ENCODE peak calls at places on chromosomes 5 and 9, in six cellular contexts. One of them, this sample, is unnamed.

GRCh38 chr5:82164957-82165698 is 113.0 kb downstream of the RPS23 start:
- DNase-seq in A549: peak
- DNase-seq in foreskin fibroblast: no peak
- DNase-seq in GM12865: no peak
- DNase-seq in fibroblast of the aortic adventitia: peak
- DNase-seq in astrocyte of the spinal cord: peak
- DNase-seq in this sample: no peak

GRCh38 chr9:123513554-123513953 is 157.6 kb downstream of the CRB2 start:
- DNase-seq in astrocyte of the spinal cord: no peak
- DNase-seq in fibroblast of the aortic adventitia: no peak
- DNase-seq in GM12865: no peak
- DNase-seq in foreskin fibroblast: no peak
- DNase-seq in A549: no peak
- DNase-seq in this sample: no peak

GRCh38 chr9:135126480-135127187 is 39.2 kb downstream of the OLFM1 start:
- DNase-seq in foreskin fibroblast: peak
- DNase-seq in A549: peak
- DNase-seq in fibroblast of the aortic adventitia: no peak
- DNase-seq in GM12865: no peak
- DNase-seq in astrocyte of the spinal cord: no peak
- DNase-seq in this sample: no peak

GRCh38 chr9:87479801-87480201 is 17.9 kb upstream of the DAPK1 start:
- DNase-seq in foreskin fibroblast: no peak
- DNase-seq in A549: no peak
- DNase-seq in GM12865: peak
- DNase-seq in astrocyte of the spinal cord: peak
- DNase-seq in fibroblast of the aortic adventitia: no peak
- DNase-seq in this sample: no peak

GRCh38 chr5:33363537-33363936 is 77.2 kb upstream of the TARS1 start:
- DNase-seq in fibroblast of the aortic adventitia: peak
- DNase-seq in foreskin fibroblast: no peak
- DNase-seq in astrocyte of the spinal cord: no peak
- DNase-seq in A549: no peak
- DNase-seq in GM12865: no peak
- DNase-seq in this sample: no peak

GRCh38 chr9:77857513-77858298 is 173.9 kb downstream of the GNAQ start:
- DNase-seq in fibroblast of the aortic adventitia: no peak
- DNase-seq in astrocyte of the spinal cord: no peak
- DNase-seq in GM12865: no peak
- DNase-seq in foreskin fibroblast: no peak
- DNase-seq in A549: no peak
- DNase-seq in this sample: no peak

GRCh38 chr9:99231708-99232107 is 9.6 kb downstream of the SEC61B start:
- DNase-seq in fibroblast of the aortic adventitia: no peak
- DNase-seq in astrocyte of the spinal cord: no peak
- DNase-seq in A549: peak
- DNase-seq in foreskin fibroblast: no peak
- DNase-seq in GM12865: peak
- DNase-seq in this sample: no peak

GRCh38 chr5:57488308-57488955 is 5.8 kb upstream of the ACTBL2 start:
- DNase-seq in astrocyte of the spinal cord: peak
- DNase-seq in fibroblast of the aortic adventitia: peak
- DNase-seq in A549: no peak
- DNase-seq in foreskin fibroblast: peak
- DNase-seq in GM12865: peak
- DNase-seq in this sample: no peak

GRCh38 chr5:137838976-137839375 is 28.7 kb upstream of the MYOT start:
- DNase-seq in fibroblast of the aortic adventitia: no peak
- DNase-seq in astrocyte of the spinal cord: no peak
- DNase-seq in foreskin fibroblast: no peak
- DNase-seq in A549: no peak
- DNase-seq in GM12865: no peak
- DNase-seq in this sample: no peak

GRCh38 chr5:58108507-58108906 is 351.4 kb downstream of the PLK2 start:
- DNase-seq in foreskin fibroblast: no peak
- DNase-seq in GM12865: no peak
- DNase-seq in astrocyte of the spinal cord: no peak
- DNase-seq in A549: no peak
- DNase-seq in fibroblast of the aortic adventitia: no peak
- DNase-seq in this sample: no peak

GRCh38 chr9:25350011-25350410 is 328.2 kb downstream of the TUSC1 start:
- DNase-seq in fibroblast of the aortic adventitia: no peak
- DNase-seq in A549: peak
- DNase-seq in GM12865: no peak
- DNase-seq in foreskin fibroblast: no peak
- DNase-seq in astrocyte of the spinal cord: no peak
- DNase-seq in this sample: no peak

GRCh38 chr9:115234094-115234493 is 116.1 kb upstream of the TNC start:
- DNase-seq in fibroblast of the aortic adventitia: peak
- DNase-seq in foreskin fibroblast: peak
- DNase-seq in A549: peak
- DNase-seq in astrocyte of the spinal cord: peak
- DNase-seq in GM12865: no peak
- DNase-seq in this sample: peak

GRCh38 chr5:73950441-73950873 is 324.5 kb downstream of the ARHGEF28 start:
- DNase-seq in foreskin fibroblast: no peak
- DNase-seq in fibroblast of the aortic adventitia: no peak
- DNase-seq in A549: no peak
- DNase-seq in astrocyte of the spinal cord: peak
- DNase-seq in GM12865: no peak
- DNase-seq in this sample: no peak

GRCh38 chr5:123371575-123372179 is 51.5 kb downstream of the CEP120 start:
- DNase-seq in foreskin fibroblast: no peak
- DNase-seq in GM12865: peak
- DNase-seq in A549: peak
- DNase-seq in fibroblast of the aortic adventitia: peak
- DNase-seq in astrocyte of the spinal cord: no peak
- DNase-seq in this sample: no peak

GRCh38 chr5:139014726-139015125 is 139.6 kb upstream of the LRRTM2 start:
- DNase-seq in GM12865: no peak
- DNase-seq in A549: peak
- DNase-seq in astrocyte of the spinal cord: peak
- DNase-seq in fibroblast of the aortic adventitia: peak
- DNase-seq in foreskin fibroblast: peak
- DNase-seq in this sample: no peak

GRCh38 chr5:59128646-59129290 is 545.9 kb downstream of the RAB3C start:
- DNase-seq in GM12865: no peak
- DNase-seq in astrocyte of the spinal cord: no peak
- DNase-seq in fibroblast of the aortic adventitia: no peak
- DNase-seq in A549: peak
- DNase-seq in foreskin fibroblast: no peak
- DNase-seq in this sample: no peak

GRCh38 chr9:136626740-136627642 is 35.7 kb upstream of the EGFL7 start:
- DNase-seq in A549: no peak
- DNase-seq in foreskin fibroblast: no peak
- DNase-seq in fibroblast of the aortic adventitia: no peak
- DNase-seq in GM12865: no peak
- DNase-seq in astrocyte of the spinal cord: no peak
- DNase-seq in this sample: no peak
- TF ChIP-seq CTCF in A549: no peak
- TF ChIP-seq CTCF in foreskin fibroblast: no peak
- TF ChIP-seq CTCF in fibroblast of the aortic adventitia: no peak
- TF ChIP-seq CTCF in GM12865: no peak
- TF ChIP-seq CTCF in astrocyte of the spinal cord: no peak
- TF ChIP-seq CTCF in this sample: no peak

GRCh38 chr9:94622087-94622486 is 17.2 kb downstream of the FBP1 start:
- DNase-seq in fibroblast of the aortic adventitia: no peak
- DNase-seq in A549: no peak
- DNase-seq in foreskin fibroblast: no peak
- DNase-seq in GM12865: no peak
- DNase-seq in astrocyte of the spinal cord: no peak
- DNase-seq in this sample: no peak

GRCh38 chr9:94624621-94625020 is 14.7 kb downstream of the FBP1 start:
- DNase-seq in foreskin fibroblast: no peak
- DNase-seq in astrocyte of the spinal cord: no peak
- DNase-seq in A549: no peak
- DNase-seq in fibroblast of the aortic adventitia: peak
- DNase-seq in GM12865: no peak
- DNase-seq in this sample: no peak

GRCh38 chr9:94627287-94627686 is 12.0 kb downstream of the FBP1 start:
- DNase-seq in astrocyte of the spinal cord: no peak
- DNase-seq in A549: no peak
- DNase-seq in GM12865: no peak
- DNase-seq in fibroblast of the aortic adventitia: no peak
- DNase-seq in foreskin fibroblast: no peak
- DNase-seq in this sample: no peak

GRCh38 chr9:94623253-94623652 is 16.1 kb downstream of the FBP1 start:
- DNase-seq in fibroblast of the aortic adventitia: no peak
- DNase-seq in A549: peak
- DNase-seq in astrocyte of the spinal cord: no peak
- DNase-seq in GM12865: peak
- DNase-seq in foreskin fibroblast: no peak
- DNase-seq in this sample: no peak

DNA sequence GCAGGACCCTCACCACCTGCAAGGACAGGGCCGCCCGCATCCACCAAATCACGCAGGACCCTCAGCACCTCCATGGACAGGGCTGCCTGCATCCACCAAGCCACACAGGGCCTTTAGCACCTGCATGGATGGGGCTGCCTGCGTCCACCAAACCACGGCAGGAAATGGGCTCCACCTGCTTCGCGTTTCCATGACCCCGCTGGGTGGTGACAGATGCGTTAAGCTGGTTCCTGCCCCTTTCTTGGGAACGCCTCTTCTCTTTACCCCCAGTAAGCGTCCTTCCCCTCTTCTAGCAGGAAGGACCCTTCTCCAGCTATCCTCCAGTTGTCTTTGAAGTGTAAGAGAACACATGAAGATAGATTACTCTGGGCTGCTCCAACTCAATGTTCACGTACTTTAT is 13.5 kb downstream of the FBP1 start:
- DNase-seq in astrocyte of the spinal cord: no peak
- DNase-seq in GM12865: no peak
- DNase-seq in A549: no peak
- DNase-seq in fibroblast of the aortic adventitia: no peak
- DNase-seq in foreskin fibroblast: no peak
- DNase-seq in this sample: no peak
- TF ChIP-seq CTCF in astrocyte of the spinal cord: no peak
- TF ChIP-seq CTCF in GM12865: no peak
- TF ChIP-seq CTCF in A549: no peak
- TF ChIP-seq CTCF in fibroblast of the aortic adventitia: no peak
- TF ChIP-seq CTCF in foreskin fibroblast: no peak
- TF ChIP-seq CTCF in this sample: no peak

GRCh38 chr9:95174038-95174437 is 143.5 kb downstream of the FANCC start:
- DNase-seq in fibroblast of the aortic adventitia: no peak
- DNase-seq in GM12865: no peak
- DNase-seq in foreskin fibroblast: no peak
- DNase-seq in astrocyte of the spinal cord: no peak
- DNase-seq in A549: no peak
- DNase-seq in this sample: no peak
- TF ChIP-seq CTCF in fibroblast of the aortic adventitia: no peak
- TF ChIP-seq CTCF in GM12865: no peak
- TF ChIP-seq CTCF in foreskin fibroblast: no peak
- TF ChIP-seq CTCF in astrocyte of the spinal cord: no peak
- TF ChIP-seq CTCF in A549: no peak
- TF ChIP-seq CTCF in this sample: no peak

DNA sequence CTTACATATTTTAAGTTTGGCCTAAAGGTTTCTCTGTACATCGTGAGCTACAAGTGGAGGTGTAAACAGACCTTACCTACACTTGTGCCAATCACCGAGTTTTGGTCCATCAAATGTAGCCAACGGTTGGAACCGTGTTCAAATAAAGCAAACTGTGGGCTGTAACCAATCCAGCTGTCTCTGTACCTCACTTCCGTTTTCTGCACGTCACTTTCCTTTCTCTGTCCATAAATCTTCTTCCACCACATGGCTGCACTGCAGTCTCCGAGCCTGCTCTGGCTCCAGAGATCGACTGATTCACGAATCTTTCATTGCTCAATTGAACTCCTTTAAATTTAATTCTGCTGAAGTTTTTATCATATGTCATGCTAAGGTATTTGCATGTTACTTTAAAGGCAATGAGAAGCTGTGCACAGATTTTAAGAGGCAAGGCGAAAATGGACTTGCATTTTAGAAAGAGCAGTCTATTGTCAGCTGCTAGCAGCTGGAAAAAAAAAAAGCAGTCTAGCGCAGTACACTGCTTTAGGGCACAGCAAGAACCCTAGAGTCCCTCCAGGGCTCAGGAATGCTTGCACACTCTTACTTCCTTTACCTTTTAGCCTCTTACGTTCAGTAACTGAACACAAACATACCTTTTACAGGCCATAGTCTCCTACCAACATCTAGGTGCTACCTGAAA is 13.2 kb downstream of the TTC39B start:
- DNase-seq in A549: no peak
- DNase-seq in GM12865: no peak
- DNase-seq in foreskin fibroblast: no peak
- DNase-seq in astrocyte of the spinal cord: no peak
- DNase-seq in fibroblast of the aortic adventitia: peak
- DNase-seq in this sample: no peak
- TF ChIP-seq CTCF in A549: no peak
- TF ChIP-seq CTCF in GM12865: no peak
- TF ChIP-seq CTCF in foreskin fibroblast: no peak
- TF ChIP-seq CTCF in astrocyte of the spinal cord: no peak
- TF ChIP-seq CTCF in fibroblast of the aortic adventitia: no peak
- TF ChIP-seq CTCF in this sample: no peak

DNA sequence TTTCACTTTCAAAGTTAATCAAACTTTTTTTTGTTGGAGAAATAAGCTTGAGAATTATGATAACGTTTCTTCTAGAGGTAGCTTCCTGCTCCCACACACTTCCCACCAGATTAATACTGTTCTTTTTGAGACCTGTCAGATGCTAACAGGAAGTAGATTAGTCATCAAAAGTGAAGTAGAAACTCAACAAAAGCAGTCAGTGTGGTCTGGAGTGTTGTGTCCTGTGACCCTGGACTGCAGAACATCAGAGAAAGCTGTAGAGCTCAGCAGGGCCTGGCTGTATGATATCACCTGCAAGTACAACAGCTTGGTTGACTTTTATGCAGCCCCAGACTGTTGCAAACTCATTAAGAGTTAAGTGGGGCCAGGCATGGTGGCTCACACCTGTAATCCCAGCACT is 495.7 kb upstream of the CYLC2 start:
- DNase-seq in GM12865: peak
- DNase-seq in foreskin fibroblast: no peak
- DNase-seq in A549: no peak
- DNase-seq in fibroblast of the aortic adventitia: no peak
- DNase-seq in astrocyte of the spinal cord: no peak
- DNase-seq in this sample: no peak
- TF ChIP-seq CTCF in GM12865: no peak
- TF ChIP-seq CTCF in foreskin fibroblast: no peak
- TF ChIP-seq CTCF in A549: no peak
- TF ChIP-seq CTCF in fibroblast of the aortic adventitia: no peak
- TF ChIP-seq CTCF in astrocyte of the spinal cord: no peak
- TF ChIP-seq CTCF in this sample: no peak

DNA sequence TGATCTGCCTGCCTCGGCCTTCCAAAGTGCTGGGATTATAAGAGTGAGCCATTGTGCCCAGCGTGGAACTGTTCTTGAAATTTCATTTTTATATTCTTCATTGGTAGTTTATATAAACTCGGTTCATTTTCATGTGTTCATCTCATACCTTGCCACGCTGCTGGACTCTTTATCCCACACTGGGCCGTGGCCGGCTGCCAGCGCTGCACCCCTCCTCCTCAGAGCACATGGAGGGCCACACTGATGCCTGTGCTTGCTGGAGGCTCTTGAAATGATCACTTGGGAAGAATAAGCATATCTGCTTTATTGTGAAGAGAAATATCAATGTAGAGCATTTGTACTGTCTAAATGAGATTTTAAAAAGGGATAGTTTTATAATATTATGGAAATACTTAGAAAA is 69.5 kb downstream of the EHMT1 start:
- DNase-seq in GM12865: no peak
- DNase-seq in astrocyte of the spinal cord: no peak
- DNase-seq in fibroblast of the aortic adventitia: no peak
- DNase-seq in foreskin fibroblast: no peak
- DNase-seq in A549: no peak
- DNase-seq in this sample: no peak
- TF ChIP-seq CTCF in GM12865: no peak
- TF ChIP-seq CTCF in astrocyte of the spinal cord: no peak
- TF ChIP-seq CTCF in fibroblast of the aortic adventitia: no peak
- TF ChIP-seq CTCF in foreskin fibroblast: no peak
- TF ChIP-seq CTCF in A549: no peak
- TF ChIP-seq CTCF in this sample: no peak

GRCh38 chr5:86500947-86501346 is 116.8 kb upstream of the COX7C start:
- DNase-seq in fibroblast of the aortic adventitia: no peak
- DNase-seq in GM12865: no peak
- DNase-seq in foreskin fibroblast: no peak
- DNase-seq in astrocyte of the spinal cord: no peak
- DNase-seq in A549: peak
- DNase-seq in this sample: no peak
- TF ChIP-seq CTCF in fibroblast of the aortic adventitia: no peak
- TF ChIP-seq CTCF in GM12865: no peak
- TF ChIP-seq CTCF in foreskin fibroblast: no peak
- TF ChIP-seq CTCF in astrocyte of the spinal cord: no peak
- TF ChIP-seq CTCF in A549: no peak
- TF ChIP-seq CTCF in this sample: no peak